ENCODE peak calls at places on chromosomes 6 and 20, in five cellular contexts. One of them, this sample, is unnamed.

GRCh38 chr20:1555952-1556351 is 1.6 kb downstream of the SIRPD start:
- DNase-seq in glutamatergic neuron: no peak
- DNase-seq in naive thymus-derived CD8-positive, alpha-beta T cell: peak
- DNase-seq in colonic mucosa: no peak
- DNase-seq in NCI-H69: no peak
- DNase-seq in this sample: no peak

GRCh38 chr20:38084425-38084951 is 50.9 kb downstream of the RPRD1B start:
- DNase-seq in glutamatergic neuron: no peak
- DNase-seq in naive thymus-derived CD8-positive, alpha-beta T cell: no peak
- DNase-seq in colonic mucosa: no peak
- DNase-seq in NCI-H69: no peak
- DNase-seq in this sample: no peak

GRCh38 chr6:158737710-158738615 is 81.2 kb downstream of the EZR start:
- DNase-seq in glutamatergic neuron: no peak
- DNase-seq in naive thymus-derived CD8-positive, alpha-beta T cell: no peak
- DNase-seq in colonic mucosa: no peak
- DNase-seq in NCI-H69: peak
- DNase-seq in this sample: no peak

GRCh38 chr20:43975096-43975768 is 60.6 kb downstream of the TOX2 start:
- DNase-seq in glutamatergic neuron: no peak
- DNase-seq in naive thymus-derived CD8-positive, alpha-beta T cell: no peak
- DNase-seq in colonic mucosa: no peak
- DNase-seq in NCI-H69: no peak
- DNase-seq in this sample: no peak

GRCh38 chr6:63636516-63636968 is 940 bp downstream of the PHF3 start:
- DNase-seq in glutamatergic neuron: peak
- DNase-seq in naive thymus-derived CD8-positive, alpha-beta T cell: peak
- DNase-seq in colonic mucosa: peak
- DNase-seq in NCI-H69: peak
- DNase-seq in this sample: peak

GRCh38 chr6:134539865-134540323 is 222.0 kb upstream of the SGK1 start:
- DNase-seq in glutamatergic neuron: no peak
- DNase-seq in naive thymus-derived CD8-positive, alpha-beta T cell: no peak
- DNase-seq in colonic mucosa: no peak
- DNase-seq in NCI-H69: no peak
- DNase-seq in this sample: peak

GRCh38 chr6:72425003-72425681 is 196.7 kb upstream of the KCNQ5 start:
- DNase-seq in glutamatergic neuron: no peak
- DNase-seq in naive thymus-derived CD8-positive, alpha-beta T cell: no peak
- DNase-seq in colonic mucosa: no peak
- DNase-seq in NCI-H69: no peak
- DNase-seq in this sample: no peak

GRCh38 chr20:64138276-64138815 is 25.9 kb upstream of the MYT1 start:
- DNase-seq in glutamatergic neuron: peak
- DNase-seq in naive thymus-derived CD8-positive, alpha-beta T cell: no peak
- DNase-seq in colonic mucosa: no peak
- DNase-seq in NCI-H69: no peak
- DNase-seq in this sample: no peak

GRCh38 chr6:134683783-134684765 is 265.8 kb downstream of the ALDH8A1 start:
- DNase-seq in glutamatergic neuron: no peak
- DNase-seq in naive thymus-derived CD8-positive, alpha-beta T cell: no peak
- DNase-seq in colonic mucosa: no peak
- DNase-seq in NCI-H69: no peak
- DNase-seq in this sample: no peak

GRCh38 chr6:72084992-72085569 is 198.7 kb downstream of the RIMS1 start:
- DNase-seq in glutamatergic neuron: no peak
- DNase-seq in naive thymus-derived CD8-positive, alpha-beta T cell: no peak
- DNase-seq in colonic mucosa: no peak
- DNase-seq in NCI-H69: peak
- DNase-seq in this sample: no peak

GRCh38 chr6:165573671-165574070 is 89.4 kb downstream of the PDE10A start:
- DNase-seq in glutamatergic neuron: no peak
- DNase-seq in naive thymus-derived CD8-positive, alpha-beta T cell: no peak
- DNase-seq in colonic mucosa: no peak
- DNase-seq in NCI-H69: no peak
- DNase-seq in this sample: no peak

GRCh38 chr6:19852090-19852457 is 14.9 kb downstream of the ID4 start:
- DNase-seq in glutamatergic neuron: no peak
- DNase-seq in naive thymus-derived CD8-positive, alpha-beta T cell: no peak
- DNase-seq in colonic mucosa: no peak
- DNase-seq in NCI-H69: peak
- DNase-seq in this sample: no peak

GRCh38 chr20:63890201-63890576 is 4.7 kb upstream of the DNAJC5 start:
- DNase-seq in glutamatergic neuron: no peak
- DNase-seq in naive thymus-derived CD8-positive, alpha-beta T cell: no peak
- DNase-seq in colonic mucosa: no peak
- DNase-seq in NCI-H69: no peak
- DNase-seq in this sample: no peak

GRCh38 chr6:138509371-138509770 is 10.1 kb upstream of the NHSL1 start:
- DNase-seq in glutamatergic neuron: peak
- DNase-seq in naive thymus-derived CD8-positive, alpha-beta T cell: peak
- DNase-seq in colonic mucosa: peak
- DNase-seq in NCI-H69: peak
- DNase-seq in this sample: peak

GRCh38 chr20:46206025-46206424 is 87.9 kb downstream of the CD40 start:
- DNase-seq in glutamatergic neuron: no peak
- DNase-seq in naive thymus-derived CD8-positive, alpha-beta T cell: no peak
- DNase-seq in colonic mucosa: peak
- DNase-seq in NCI-H69: no peak
- DNase-seq in this sample: no peak

GRCh38 chr6:47188588-47189021 is 121.1 kb downstream of the TNFRSF21 start:
- DNase-seq in glutamatergic neuron: no peak
- DNase-seq in naive thymus-derived CD8-positive, alpha-beta T cell: no peak
- DNase-seq in colonic mucosa: peak
- DNase-seq in NCI-H69: peak
- DNase-seq in this sample: no peak

GRCh38 chr6:54856137-54856536 is 9.6 kb downstream of the FAM83B start:
- DNase-seq in glutamatergic neuron: no peak
- DNase-seq in naive thymus-derived CD8-positive, alpha-beta T cell: no peak
- DNase-seq in colonic mucosa: peak
- DNase-seq in NCI-H69: peak
- DNase-seq in this sample: no peak

GRCh38 chr20:23232219-23232581 is 118.4 kb upstream of the NXT1 start:
- DNase-seq in glutamatergic neuron: no peak
- DNase-seq in naive thymus-derived CD8-positive, alpha-beta T cell: no peak
- DNase-seq in colonic mucosa: no peak
- DNase-seq in NCI-H69: no peak
- DNase-seq in this sample: no peak

GRCh38 chr20:1101533-1101932 is 16.9 kb upstream of the PSMF1 start:
- DNase-seq in glutamatergic neuron: no peak
- DNase-seq in naive thymus-derived CD8-positive, alpha-beta T cell: no peak
- DNase-seq in colonic mucosa: no peak
- DNase-seq in NCI-H69: no peak
- DNase-seq in this sample: no peak

GRCh38 chr20:48878849-48879248 is 42.7 kb upstream of the ARFGEF2 start:
- DNase-seq in glutamatergic neuron: no peak
- DNase-seq in naive thymus-derived CD8-positive, alpha-beta T cell: no peak
- DNase-seq in colonic mucosa: no peak
- DNase-seq in NCI-H69: no peak
- DNase-seq in this sample: no peak

GRCh38 chr6:1735239-1735803 is 125.6 kb downstream of the FOXC1 start:
- DNase-seq in glutamatergic neuron: no peak
- DNase-seq in naive thymus-derived CD8-positive, alpha-beta T cell: no peak
- DNase-seq in colonic mucosa: peak
- DNase-seq in NCI-H69: peak
- DNase-seq in this sample: no peak

GRCh38 chr20:49692941-49693340 is 20.7 kb downstream of the B4GALT5 start:
- DNase-seq in glutamatergic neuron: no peak
- DNase-seq in naive thymus-derived CD8-positive, alpha-beta T cell: no peak
- DNase-seq in colonic mucosa: no peak
- DNase-seq in NCI-H69: no peak
- DNase-seq in this sample: no peak

GRCh38 chr6:33958208-33958862 is 154.5 kb upstream of the MLN start:
- DNase-seq in glutamatergic neuron: peak
- DNase-seq in naive thymus-derived CD8-positive, alpha-beta T cell: no peak
- DNase-seq in colonic mucosa: peak
- DNase-seq in NCI-H69: peak
- DNase-seq in this sample: peak

GRCh38 chr20:62931464-62931863 is 5.2 kb upstream of the DIDO1 start:
- DNase-seq in glutamatergic neuron: no peak
- DNase-seq in naive thymus-derived CD8-positive, alpha-beta T cell: no peak
- DNase-seq in colonic mucosa: no peak
- DNase-seq in NCI-H69: no peak
- DNase-seq in this sample: no peak

GRCh38 chr6:165106261-165106660 is 203.1 kb downstream of the C6orf118 start:
- DNase-seq in glutamatergic neuron: no peak
- DNase-seq in naive thymus-derived CD8-positive, alpha-beta T cell: no peak
- DNase-seq in colonic mucosa: no peak
- DNase-seq in NCI-H69: no peak
- DNase-seq in this sample: no peak

GRCh38 chr20:23995905-23996666 is 7.5 kb upstream of the GGTLC1 start:
- DNase-seq in glutamatergic neuron: peak
- DNase-seq in naive thymus-derived CD8-positive, alpha-beta T cell: peak
- DNase-seq in colonic mucosa: peak
- DNase-seq in NCI-H69: peak
- DNase-seq in this sample: peak

GRCh38 chr20:8094415-8094818 is 37.6 kb upstream of the PLCB1 start:
- DNase-seq in glutamatergic neuron: no peak
- DNase-seq in naive thymus-derived CD8-positive, alpha-beta T cell: no peak
- DNase-seq in colonic mucosa: peak
- DNase-seq in NCI-H69: peak
- DNase-seq in this sample: no peak

GRCh38 chr6:20873425-20874190 is 339.4 kb downstream of the CDKAL1 start:
- DNase-seq in glutamatergic neuron: no peak
- DNase-seq in naive thymus-derived CD8-positive, alpha-beta T cell: no peak
- DNase-seq in colonic mucosa: no peak
- DNase-seq in NCI-H69: peak
- DNase-seq in this sample: no peak

GRCh38 chr20:9051508-9051907 is 17.4 kb upstream of the PLCB4 start:
- DNase-seq in glutamatergic neuron: no peak
- DNase-seq in naive thymus-derived CD8-positive, alpha-beta T cell: no peak
- DNase-seq in colonic mucosa: no peak
- DNase-seq in NCI-H69: no peak
- DNase-seq in this sample: no peak

GRCh38 chr6:12875061-12875460 is 158.5 kb downstream of the PHACTR1 start:
- DNase-seq in glutamatergic neuron: no peak
- DNase-seq in naive thymus-derived CD8-positive, alpha-beta T cell: no peak
- DNase-seq in colonic mucosa: no peak
- DNase-seq in NCI-H69: no peak
- DNase-seq in this sample: no peak

GRCh38 chr20:44494266-44494665 is 18.6 kb downstream of the TTPAL start:
- DNase-seq in glutamatergic neuron: no peak
- DNase-seq in naive thymus-derived CD8-positive, alpha-beta T cell: no peak
- DNase-seq in colonic mucosa: no peak
- DNase-seq in NCI-H69: no peak
- DNase-seq in this sample: no peak

GRCh38 chr20:45969712-45970634 is 2.0 kb downstream of the ZNF335 start:
- DNase-seq in glutamatergic neuron: no peak
- DNase-seq in naive thymus-derived CD8-positive, alpha-beta T cell: peak
- DNase-seq in colonic mucosa: peak
- DNase-seq in NCI-H69: peak
- DNase-seq in this sample: peak

GRCh38 chr6:6889601-6890000 is 218.2 kb upstream of the RREB1 start:
- DNase-seq in glutamatergic neuron: no peak
- DNase-seq in naive thymus-derived CD8-positive, alpha-beta T cell: no peak
- DNase-seq in colonic mucosa: no peak
- DNase-seq in NCI-H69: no peak
- DNase-seq in this sample: no peak

GRCh38 chr6:35265523-35265922 is 6.0 kb downstream of the ZNF76 start:
- DNase-seq in glutamatergic neuron: no peak
- DNase-seq in naive thymus-derived CD8-positive, alpha-beta T cell: no peak
- DNase-seq in colonic mucosa: no peak
- DNase-seq in NCI-H69: no peak
- DNase-seq in this sample: no peak

This sample was measured in endothelial cell.